ENCODE peak calls at places on chromosomes 13 and 19, in six cellular contexts. E, Y, S, Q, R and C are unnamed samples.

GRCh38 chr13:34416833-34417425 is 525.1 kb upstream of the NBEA start:
- DNase-seq in S (no peak), Q (no peak), Y (no peak), E (no peak), R (no peak), C (peak)

GRCh38 chr13:50119593-50119992 is 104.3 kb downstream of the KCNRG start:
- DNase-seq in R (no peak), Q (no peak), S (no peak), Y (no peak), E (no peak), C (peak)

GRCh38 chr19:10566658-10567410 is 1.0 kb upstream of the KRI1 start:
- DNase-seq in Q (peak), Y (peak), S (no peak), E (no peak), R (peak), C (no peak)

GRCh38 chr13:79011179-79011578 is 352.2 kb upstream of the OBI1 start:
- DNase-seq in S (no peak), Y (peak), R (no peak), Q (no peak), E (no peak), C (no peak)

GRCh38 chr13:23631676-23632622 is 61.7 kb downstream of the TNFRSF19 start:
- DNase-seq in E (no peak), R (no peak), Q (no peak), S (no peak), Y (no peak), C (peak)

GRCh38 chr19:35797663-35798062 is 15.0 kb downstream of the PRODH2 start:
- DNase-seq in E (no peak), R (peak), S (no peak), Q (no peak), Y (no peak), C (no peak)

GRCh38 chr19:10922638-10923014 is 5.8 kb downstream of the YIPF2 start:
- DNase-seq in E (no peak), Y (no peak), Q (no peak), R (no peak), S (no peak), C (no peak)

GRCh38 chr13:75372517-75372916 is 109.5 kb downstream of the TBC1D4 start:
- DNase-seq in Q (no peak), S (peak), R (no peak), Y (peak), E (no peak), C (peak)

GRCh38 chr19:52237771-52238400 is 31.5 kb upstream of the ZNF766 start:
- DNase-seq in R (no peak), Q (peak), Y (peak), S (peak), E (no peak), C (peak)

GRCh38 chr13:42275098-42275471 is 3.1 kb downstream of the AKAP11 start:
- DNase-seq in Q (no peak), R (no peak), Y (peak), E (no peak), S (no peak), C (no peak)

GRCh38 chr13:66312312-66313087 is 917.6 kb downstream of the PCDH9 start:
- DNase-seq in Q (no peak), Y (no peak), E (no peak), R (no peak), S (peak), C (peak)

GRCh38 chr13:74695021-74695800 is 561.0 kb upstream of the KLF12 start:
- DNase-seq in Y (no peak), E (no peak), Q (no peak), R (no peak), S (no peak), C (no peak)

GRCh38 chr19:2970201-2970838 is 7.0 kb upstream of the TLE6 start:
- DNase-seq in Q (no peak), E (no peak), Y (no peak), S (no peak), R (no peak), C (no peak)

GRCh38 chr13:64540468-64540867 is 2689.7 kb downstream of the PCDH9 start:
- DNase-seq in Q (no peak), R (no peak), Y (no peak), E (no peak), S (no peak), C (no peak)

GRCh38 chr19:4449826-4450075 is 7.8 kb downstream of the UBXN6 start:
- DNase-seq in E (no peak), Y (no peak), Q (no peak), R (no peak), S (no peak), C (no peak)

GRCh38 chr13:43815204-43815603 is 28.4 kb upstream of the ENOX1 start:
- DNase-seq in S (no peak), R (no peak), Q (no peak), E (no peak), Y (no peak), C (no peak)

GRCh38 chr13:54965881-54966280 is 1937.3 kb downstream of the OLFM4 start:
- DNase-seq in E (no peak), Y (no peak), R (no peak), Q (no peak), S (no peak), C (no peak)

GRCh38 chr19:48102870-48103751 is 7.5 kb downstream of the PLA2G4C start:
- DNase-seq in Q (peak), R (no peak), E (no peak), Y (peak), S (peak), C (peak)

GRCh38 chr13:114315074-114315785 is 927 bp downstream of the CHAMP1 start:
- DNase-seq in Y (peak), E (no peak), R (no peak), Q (no peak), S (no peak), C (peak)

GRCh38 chr19:13238891-13239534 is 88.8 kb downstream of the IER2 start:
- DNase-seq in Q (no peak), E (no peak), S (no peak), Y (no peak), R (no peak), C (no peak)

GRCh38 chr19:1465191-1466016 is 13.6 kb downstream of the C19orf25 start:
- DNase-seq in R (peak), Q (no peak), Y (no peak), E (no peak), S (no peak), C (no peak)

GRCh38 chr13:101401196-101401595 is 15.1 kb downstream of the NALCN start:
- DNase-seq in S (no peak), Q (no peak), E (no peak), R (no peak), Y (no peak), C (no peak)